ENCODE peak calls at places on chromosomes 5 and 9, in six cellular contexts. S is SK-N-SH, O is GM12878, Y is K562, D is HepG2, U is H1. F is an unnamed sample.

GRCh38 chr5:64914396-64914795 is 145.7 kb downstream of the CWC27 start:
- DNase-seq in O (no peak), Y (no peak), D (no peak), U (no peak), S (no peak), F (no peak)

GRCh38 chr9:126449725-126450443 is 123.3 kb downstream of the MVB12B start:
- DNase-seq in S (no peak), D (no peak), U (no peak), O (no peak), Y (no peak), F (no peak)

GRCh38 chr5:119896851-119897536 is 267.6 kb downstream of the FAM170A start:
- DNase-seq in Y (no peak), U (no peak), S (no peak), O (no peak), D (no peak), F (no peak)

GRCh38 chr5:115758356-115758755 is 58.1 kb downstream of the CDO1 start:
- DNase-seq in Y (no peak), S (no peak), O (peak; percentile 7), U (no peak), D (no peak), F (no peak)

GRCh38 chr5:164763211-164763610 is 1257.8 kb downstream of the MAT2B start:
- DNase-seq in U (no peak), S (no peak), D (no peak), Y (no peak), O (no peak), F (no peak)

GRCh38 chr5:92519717-92520632 is 1061.0 kb downstream of the NR2F1-AS1 start:
- DNase-seq in O (no peak), D (no peak), S (no peak), Y (no peak), U (no peak), F (no peak)

GRCh38 chr5:137342764-137343163 is 156.4 kb downstream of the SPOCK1 start:
- DNase-seq in S (no peak), Y (no peak), O (no peak), D (no peak), U (no peak), F (no peak)

GRCh38 chr9:34493972-34494535 is 28.7 kb downstream of the ENHO start:
- DNase-seq in D (no peak), Y (peak; percentile 58), S (no peak), U (no peak), O (no peak), F (peak; percentile 5)

GRCh38 chr9:126688617-126689016 is 74.9 kb downstream of the LMX1B start:
- DNase-seq in S (no peak), O (no peak), D (no peak), Y (no peak), U (no peak), F (no peak)

GRCh38 chr5:67142816-67143215 is 53.8 kb downstream of the CD180 start:
- DNase-seq in O (no peak), U (no peak), D (peak; percentile 65), Y (no peak), S (no peak), F (no peak)

GRCh38 chr5:81779935-81780266 is 29.0 kb upstream of the SSBP2 start:
- DNase-seq in S (no peak), D (no peak), O (no peak), U (no peak), Y (no peak), F (no peak)

GRCh38 chr5:132277971-132278964 is 15.9 kb upstream of the SLC22A4 start:
- DNase-seq in O (no peak), U (no peak), S (no peak), D (peak; percentile 63), Y (peak; percentile 66), F (no peak)

GRCh38 chr9:18604971-18605370 is 131.0 kb downstream of the ADAMTSL1 start:
- DNase-seq in U (no peak), Y (no peak), D (no peak), O (no peak), S (no peak), F (no peak)

GRCh38 chr5:86679949-86680348 is 62.2 kb downstream of the COX7C start:
- DNase-seq in U (no peak), S (no peak), Y (no peak), D (no peak), O (no peak), F (no peak)

GRCh38 chr5:147857302-147858129 is 21.0 kb upstream of the SCGB3A2 start:
- DNase-seq in O (no peak), U (peak; percentile 50), D (peak; percentile 44), Y (peak; percentile 64), S (peak; percentile 21), F (peak; percentile 20)

GRCh38 chr9:135887021-135887507 is 20.3 kb downstream of the CAMSAP1 start:
- DNase-seq in Y (no peak), O (no peak), D (no peak), U (no peak), S (no peak), F (peak; percentile 53)

GRCh38 chr5:109937951-109938350 is 248.2 kb downstream of the MAN2A1 start:
- DNase-seq in D (no peak), U (no peak), Y (no peak), S (no peak), O (no peak), F (no peak)

GRCh38 chr9:23608456-23608855 is 217.6 kb downstream of the ELAVL2 start:
- DNase-seq in S (no peak), Y (no peak), D (no peak), O (no peak), U (no peak), F (no peak)

GRCh38 chr9:92770005-92770995 is 5.7 kb upstream of the BICD2 start:
- DNase-seq in U (no peak), D (peak; percentile 43), S (no peak), Y (peak; percentile 42), O (no peak), F (peak; percentile 70)

GRCh38 chr9:136105398-136106135 is 10.5 kb upstream of the NACC2 start:
- DNase-seq in D (no peak), S (peak; percentile 66), U (no peak), O (no peak), Y (no peak), F (no peak)

GRCh38 chr9:134492721-134493470 is 148.7 kb upstream of the COL5A1 start:
- DNase-seq in U (no peak), S (no peak), Y (no peak), D (no peak), O (no peak), F (no peak)

GRCh38 chr9:81174023-81174422 is 515.3 kb downstream of the TLE1 start:
- DNase-seq in S (no peak), O (no peak), Y (no peak), D (peak; percentile 7), U (no peak), F (no peak)

GRCh38 chr5:10521466-10522223 is 42.2 kb upstream of the ANKRD33B start:
- DNase-seq in Y (peak; percentile 68), U (no peak), O (no peak), S (no peak), D (no peak), F (no peak)

GRCh38 chr5:59766394-59766793 is 127.1 kb downstream of the PDE4D start:
- DNase-seq in Y (no peak), O (no peak), U (no peak), D (no peak), S (peak; percentile 7), F (no peak)
- TF ChIP-seq GABPA in Y (no peak), O (no peak), U (no peak), D (no peak), S (no peak), F (no peak)

GRCh38 chr9:68678430-68678829 is 26.6 kb upstream of the PIP5K1B start:
- DNase-seq in D (peak; percentile 46), Y (peak; percentile 56), U (no peak), S (peak; percentile 4), O (no peak), F (no peak)
- TF ChIP-seq CTCF in D (peak; percentile 68), Y (peak; percentile 42), U (peak; percentile 52), S (peak; percentile 27), O (peak; percentile 56), F (peak; percentile 7)

DNA sequence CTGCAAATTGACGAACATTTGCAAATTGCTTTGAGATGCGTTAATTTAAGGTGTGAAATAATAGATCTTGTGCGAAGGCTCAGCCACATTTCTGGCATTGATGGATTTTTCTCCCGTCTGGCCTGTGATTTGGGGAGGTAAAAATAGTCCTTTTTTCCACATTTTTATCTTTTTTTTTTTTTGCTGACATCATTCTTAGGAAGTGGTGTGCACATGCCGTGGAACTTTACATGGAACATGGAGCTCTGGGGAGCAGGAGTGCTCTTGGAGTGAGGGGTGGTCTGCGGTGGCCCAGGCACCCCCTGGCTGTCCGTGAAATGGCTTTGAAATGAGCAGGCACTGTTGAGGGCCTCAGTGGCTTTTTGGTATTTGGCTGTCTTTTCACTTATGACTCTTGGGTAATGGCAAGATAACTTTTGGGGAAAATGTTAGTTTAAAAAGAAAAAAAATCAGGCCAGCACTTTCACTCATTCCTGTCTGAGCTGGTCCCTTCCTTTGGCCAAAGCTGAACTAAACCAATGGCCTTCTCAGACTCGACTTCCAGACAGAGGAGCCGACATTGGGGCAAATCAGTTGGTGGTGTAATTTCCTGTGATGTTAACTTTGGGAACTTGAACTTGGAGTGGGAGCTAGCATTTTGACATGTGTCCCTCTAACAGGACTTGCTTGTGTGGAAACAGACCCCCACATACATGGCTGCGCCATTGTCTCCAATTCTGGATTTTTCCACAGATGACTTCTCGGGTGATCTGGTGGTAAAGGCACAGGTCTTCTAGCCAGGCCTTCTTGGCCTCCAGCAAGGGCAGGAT is 4.2 kb downstream of the NEK6 start:
- DNase-seq in S (no peak), Y (no peak), U (no peak), D (no peak), O (no peak), F (no peak)
- TF ChIP-seq GABPA in S (no peak), Y (no peak), U (no peak), D (no peak), O (no peak), F (no peak)

GRCh38 chr9:933356-933755 is 43.1 kb upstream of the DMRT3 start:
- DNase-seq in Y (no peak), D (no peak), U (no peak), S (no peak), O (no peak), F (no peak)

GRCh38 chr9:929719-930118 is 46.7 kb upstream of the DMRT3 start:
- DNase-seq in D (no peak), O (no peak), S (no peak), Y (no peak), U (no peak), F (no peak)

GRCh38 chr9:926976-927375 is 49.5 kb upstream of the DMRT3 start:
- DNase-seq in O (no peak), Y (no peak), U (no peak), D (no peak), S (no peak), F (no peak)

GRCh38 chr9:922731-923130 is 53.7 kb upstream of the DMRT3 start:
- DNase-seq in Y (no peak), U (no peak), S (no peak), O (no peak), D (no peak), F (no peak)

DNA sequence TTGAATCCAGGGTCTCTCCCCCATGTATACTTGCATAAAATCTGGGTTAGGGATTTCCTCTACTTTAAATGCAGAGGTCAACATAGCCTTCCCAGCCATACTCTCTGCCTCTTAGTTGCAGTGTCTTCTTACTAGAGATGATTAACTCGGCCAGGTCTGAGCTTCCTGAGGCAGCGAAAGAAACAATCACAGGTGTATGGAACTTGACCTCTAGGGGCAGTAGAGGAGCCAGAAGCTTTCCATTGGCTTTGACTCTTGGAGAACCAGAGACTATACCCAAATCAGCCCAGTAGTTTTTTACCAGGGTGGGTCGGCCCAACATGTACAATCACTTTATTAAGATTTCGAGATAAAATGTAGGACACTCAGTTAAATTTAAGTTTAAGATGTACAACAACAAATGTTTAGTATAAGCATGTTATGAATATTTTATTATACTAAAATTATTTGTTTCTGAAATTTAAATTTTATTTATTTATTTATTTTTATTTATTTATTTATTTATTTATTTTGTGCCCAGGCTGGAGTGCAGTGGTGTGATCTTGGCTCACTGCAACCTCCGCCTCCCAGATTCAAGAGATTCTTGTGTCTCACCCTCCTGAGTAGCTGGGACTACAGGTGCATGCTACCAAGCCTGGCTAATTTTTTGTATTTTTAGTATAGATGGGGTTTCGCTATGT is 48.0 kb upstream of the DMRT3 start:
- DNase-seq in Y (peak; percentile 14), S (peak; percentile 27), U (peak; percentile 19), O (no peak), D (peak; percentile 28), F (no peak)
- TF ChIP-seq CTCF in Y (peak; percentile 47), S (peak; percentile 61), U (peak; percentile 30), O (peak; percentile 62), D (peak; percentile 45), F (peak; percentile 31)